ENCODE peak calls at places on chromosome 1, in ten cellular contexts. One of them, this sample, is unnamed.

GRCh38 chr1:229023651-229024295 is 247.1 kb upstream of the RAB4A start:
- DNase-seq in hippocampal formation: no peak
- DNase-seq in activated gamma-delta T cell treated with anti-CD3 and anti-CD28 coated beads, Interleukin-2, amount 50 U/mL, for 16 hours: no peak
- DNase-seq in T-helper 9 cell: no peak
- DNase-seq in A172: no peak
- DNase-seq in IMR-90: no peak
- DNase-seq in HFFc6: no peak
- DNase-seq in heart left ventricle: peak
- DNase-seq in HAP-1: no peak
- DNase-seq in stimulated activated CD4-positive, alpha-beta T cell treated with anti-CD3 and anti-CD28 coated beads, Interleukin-4, amount 100 ng/mL, for 24 hours: no peak
- DNase-seq in this sample: no peak

GRCh38 chr1:226675720-226676357 is 63.2 kb downstream of the ITPKB start:
- DNase-seq in hippocampal formation: no peak
- DNase-seq in activated gamma-delta T cell treated with anti-CD3 and anti-CD28 coated beads, Interleukin-2, amount 50 U/mL, for 16 hours: no peak
- DNase-seq in A172: no peak
- DNase-seq in stimulated activated CD4-positive, alpha-beta T cell treated with anti-CD3 and anti-CD28 coated beads, Interleukin-4, amount 100 ng/mL, for 24 hours: no peak
- DNase-seq in T-helper 9 cell: no peak
- DNase-seq in heart left ventricle: no peak
- DNase-seq in IMR-90: no peak
- DNase-seq in HAP-1: no peak
- DNase-seq in HFFc6: no peak
- DNase-seq in this sample: no peak

GRCh38 chr1:94698341-94698740 is 121.8 kb upstream of the SLC44A3 start:
- DNase-seq in stimulated activated CD4-positive, alpha-beta T cell treated with anti-CD3 and anti-CD28 coated beads, Interleukin-4, amount 100 ng/mL, for 24 hours: no peak
- DNase-seq in T-helper 9 cell: no peak
- DNase-seq in IMR-90: peak
- DNase-seq in heart left ventricle: no peak
- DNase-seq in HAP-1: no peak
- DNase-seq in activated gamma-delta T cell treated with anti-CD3 and anti-CD28 coated beads, Interleukin-2, amount 50 U/mL, for 16 hours: no peak
- DNase-seq in A172: peak
- DNase-seq in hippocampal formation: no peak
- DNase-seq in HFFc6: peak
- DNase-seq in this sample: no peak

GRCh38 chr1:180175806-180176205 is 21.1 kb downstream of the QSOX1 start:
- DNase-seq in activated gamma-delta T cell treated with anti-CD3 and anti-CD28 coated beads, Interleukin-2, amount 50 U/mL, for 16 hours: no peak
- DNase-seq in T-helper 9 cell: no peak
- DNase-seq in IMR-90: no peak
- DNase-seq in heart left ventricle: peak
- DNase-seq in HFFc6: no peak
- DNase-seq in HAP-1: no peak
- DNase-seq in stimulated activated CD4-positive, alpha-beta T cell treated with anti-CD3 and anti-CD28 coated beads, Interleukin-4, amount 100 ng/mL, for 24 hours: no peak
- DNase-seq in hippocampal formation: no peak
- DNase-seq in A172: no peak
- DNase-seq in this sample: no peak

GRCh38 chr1:21239181-21239580 is 51.1 kb downstream of the ECE1 start:
- DNase-seq in T-helper 9 cell: no peak
- DNase-seq in stimulated activated CD4-positive, alpha-beta T cell treated with anti-CD3 and anti-CD28 coated beads, Interleukin-4, amount 100 ng/mL, for 24 hours: no peak
- DNase-seq in HAP-1: no peak
- DNase-seq in activated gamma-delta T cell treated with anti-CD3 and anti-CD28 coated beads, Interleukin-2, amount 50 U/mL, for 16 hours: no peak
- DNase-seq in IMR-90: peak
- DNase-seq in HFFc6: peak
- DNase-seq in hippocampal formation: no peak
- DNase-seq in heart left ventricle: no peak
- DNase-seq in A172: peak
- DNase-seq in this sample: peak

GRCh38 chr1:84122780-84123382 is 21.2 kb upstream of the PRKACB start:
- DNase-seq in HAP-1: peak
- DNase-seq in heart left ventricle: peak
- DNase-seq in T-helper 9 cell: peak
- DNase-seq in activated gamma-delta T cell treated with anti-CD3 and anti-CD28 coated beads, Interleukin-2, amount 50 U/mL, for 16 hours: peak
- DNase-seq in stimulated activated CD4-positive, alpha-beta T cell treated with anti-CD3 and anti-CD28 coated beads, Interleukin-4, amount 100 ng/mL, for 24 hours: peak
- DNase-seq in HFFc6: peak
- DNase-seq in hippocampal formation: peak
- DNase-seq in IMR-90: peak
- DNase-seq in A172: peak
- DNase-seq in this sample: peak

GRCh38 chr1:248187363-248187762 is 9.7 kb upstream of the OR2M3 start:
- DNase-seq in HAP-1: no peak
- DNase-seq in T-helper 9 cell: no peak
- DNase-seq in hippocampal formation: no peak
- DNase-seq in A172: no peak
- DNase-seq in IMR-90: no peak
- DNase-seq in heart left ventricle: no peak
- DNase-seq in HFFc6: no peak
- DNase-seq in activated gamma-delta T cell treated with anti-CD3 and anti-CD28 coated beads, Interleukin-2, amount 50 U/mL, for 16 hours: no peak
- DNase-seq in stimulated activated CD4-positive, alpha-beta T cell treated with anti-CD3 and anti-CD28 coated beads, Interleukin-4, amount 100 ng/mL, for 24 hours: no peak
- DNase-seq in this sample: no peak

GRCh38 chr1:202034149-202034682 is 23.8 kb downstream of the ELF3 start:
- DNase-seq in T-helper 9 cell: no peak
- DNase-seq in stimulated activated CD4-positive, alpha-beta T cell treated with anti-CD3 and anti-CD28 coated beads, Interleukin-4, amount 100 ng/mL, for 24 hours: no peak
- DNase-seq in A172: no peak
- DNase-seq in HFFc6: no peak
- DNase-seq in activated gamma-delta T cell treated with anti-CD3 and anti-CD28 coated beads, Interleukin-2, amount 50 U/mL, for 16 hours: no peak
- DNase-seq in hippocampal formation: no peak
- DNase-seq in IMR-90: no peak
- DNase-seq in HAP-1: no peak
- DNase-seq in heart left ventricle: no peak
- DNase-seq in this sample: no peak

GRCh38 chr1:208781391-208782035 is 537.3 kb upstream of the PLXNA2 start:
- DNase-seq in A172: no peak
- DNase-seq in HFFc6: no peak
- DNase-seq in HAP-1: peak
- DNase-seq in T-helper 9 cell: no peak
- DNase-seq in stimulated activated CD4-positive, alpha-beta T cell treated with anti-CD3 and anti-CD28 coated beads, Interleukin-4, amount 100 ng/mL, for 24 hours: no peak
- DNase-seq in hippocampal formation: no peak
- DNase-seq in heart left ventricle: no peak
- DNase-seq in activated gamma-delta T cell treated with anti-CD3 and anti-CD28 coated beads, Interleukin-2, amount 50 U/mL, for 16 hours: no peak
- DNase-seq in IMR-90: no peak
- DNase-seq in this sample: no peak

GRCh38 chr1:209875510-209875909 is 47.7 kb downstream of the UTP25 start:
- DNase-seq in stimulated activated CD4-positive, alpha-beta T cell treated with anti-CD3 and anti-CD28 coated beads, Interleukin-4, amount 100 ng/mL, for 24 hours: no peak
- DNase-seq in HAP-1: no peak
- DNase-seq in heart left ventricle: no peak
- DNase-seq in hippocampal formation: peak
- DNase-seq in HFFc6: peak
- DNase-seq in IMR-90: peak
- DNase-seq in A172: peak
- DNase-seq in activated gamma-delta T cell treated with anti-CD3 and anti-CD28 coated beads, Interleukin-2, amount 50 U/mL, for 16 hours: no peak
- DNase-seq in T-helper 9 cell: no peak
- DNase-seq in this sample: peak

GRCh38 chr1:88956003-88956402 is 36.4 kb downstream of the KYAT3 start:
- DNase-seq in heart left ventricle: no peak
- DNase-seq in HFFc6: no peak
- DNase-seq in A172: no peak
- DNase-seq in hippocampal formation: no peak
- DNase-seq in IMR-90: no peak
- DNase-seq in T-helper 9 cell: no peak
- DNase-seq in stimulated activated CD4-positive, alpha-beta T cell treated with anti-CD3 and anti-CD28 coated beads, Interleukin-4, amount 100 ng/mL, for 24 hours: no peak
- DNase-seq in activated gamma-delta T cell treated with anti-CD3 and anti-CD28 coated beads, Interleukin-2, amount 50 U/mL, for 16 hours: no peak
- DNase-seq in HAP-1: no peak
- DNase-seq in this sample: no peak

GRCh38 chr1:8116892-8117262 is 90.8 kb upstream of the ERRFI1 start:
- DNase-seq in IMR-90: peak
- DNase-seq in hippocampal formation: no peak
- DNase-seq in HAP-1: peak
- DNase-seq in activated gamma-delta T cell treated with anti-CD3 and anti-CD28 coated beads, Interleukin-2, amount 50 U/mL, for 16 hours: no peak
- DNase-seq in A172: no peak
- DNase-seq in stimulated activated CD4-positive, alpha-beta T cell treated with anti-CD3 and anti-CD28 coated beads, Interleukin-4, amount 100 ng/mL, for 24 hours: no peak
- DNase-seq in T-helper 9 cell: no peak
- DNase-seq in heart left ventricle: peak
- DNase-seq in HFFc6: peak
- DNase-seq in this sample: no peak

GRCh38 chr1:223421025-223421424 is 27.8 kb downstream of the CCDC185 start:
- DNase-seq in T-helper 9 cell: no peak
- DNase-seq in HAP-1: no peak
- DNase-seq in activated gamma-delta T cell treated with anti-CD3 and anti-CD28 coated beads, Interleukin-2, amount 50 U/mL, for 16 hours: no peak
- DNase-seq in heart left ventricle: no peak
- DNase-seq in stimulated activated CD4-positive, alpha-beta T cell treated with anti-CD3 and anti-CD28 coated beads, Interleukin-4, amount 100 ng/mL, for 24 hours: no peak
- DNase-seq in HFFc6: no peak
- DNase-seq in IMR-90: no peak
- DNase-seq in hippocampal formation: no peak
- DNase-seq in A172: no peak
- DNase-seq in this sample: no peak

GRCh38 chr1:230340778-230341546 is 85.2 kb downstream of the PGBD5 start:
- DNase-seq in T-helper 9 cell: no peak
- DNase-seq in IMR-90: no peak
- DNase-seq in HFFc6: no peak
- DNase-seq in activated gamma-delta T cell treated with anti-CD3 and anti-CD28 coated beads, Interleukin-2, amount 50 U/mL, for 16 hours: no peak
- DNase-seq in stimulated activated CD4-positive, alpha-beta T cell treated with anti-CD3 and anti-CD28 coated beads, Interleukin-4, amount 100 ng/mL, for 24 hours: no peak
- DNase-seq in hippocampal formation: no peak
- DNase-seq in heart left ventricle: peak
- DNase-seq in A172: no peak
- DNase-seq in HAP-1: no peak
- DNase-seq in this sample: no peak

GRCh38 chr1:87042127-87042811 is 127.8 kb downstream of the HS2ST1 start:
- DNase-seq in IMR-90: no peak
- DNase-seq in T-helper 9 cell: no peak
- DNase-seq in A172: no peak
- DNase-seq in heart left ventricle: no peak
- DNase-seq in HAP-1: no peak
- DNase-seq in hippocampal formation: no peak
- DNase-seq in HFFc6: no peak
- DNase-seq in stimulated activated CD4-positive, alpha-beta T cell treated with anti-CD3 and anti-CD28 coated beads, Interleukin-4, amount 100 ng/mL, for 24 hours: no peak
- DNase-seq in activated gamma-delta T cell treated with anti-CD3 and anti-CD28 coated beads, Interleukin-2, amount 50 U/mL, for 16 hours: no peak
- DNase-seq in this sample: no peak

GRCh38 chr1:147516157-147516917 is 25.0 kb upstream of the BCL9 start:
- DNase-seq in T-helper 9 cell: no peak
- DNase-seq in activated gamma-delta T cell treated with anti-CD3 and anti-CD28 coated beads, Interleukin-2, amount 50 U/mL, for 16 hours: no peak
- DNase-seq in IMR-90: no peak
- DNase-seq in hippocampal formation: no peak
- DNase-seq in heart left ventricle: no peak
- DNase-seq in A172: no peak
- DNase-seq in HAP-1: no peak
- DNase-seq in stimulated activated CD4-positive, alpha-beta T cell treated with anti-CD3 and anti-CD28 coated beads, Interleukin-4, amount 100 ng/mL, for 24 hours: no peak
- DNase-seq in HFFc6: no peak
- DNase-seq in this sample: no peak

GRCh38 chr1:53346007-53346813 is 18.3 kb upstream of the LRP8 start:
- DNase-seq in activated gamma-delta T cell treated with anti-CD3 and anti-CD28 coated beads, Interleukin-2, amount 50 U/mL, for 16 hours: no peak
- DNase-seq in A172: no peak
- DNase-seq in HFFc6: no peak
- DNase-seq in heart left ventricle: no peak
- DNase-seq in HAP-1: no peak
- DNase-seq in IMR-90: no peak
- DNase-seq in stimulated activated CD4-positive, alpha-beta T cell treated with anti-CD3 and anti-CD28 coated beads, Interleukin-4, amount 100 ng/mL, for 24 hours: no peak
- DNase-seq in hippocampal formation: no peak
- DNase-seq in T-helper 9 cell: no peak
- DNase-seq in this sample: no peak

GRCh38 chr1:227094249-227094966 is 154.3 kb downstream of the COQ8A start:
- DNase-seq in heart left ventricle: no peak
- DNase-seq in IMR-90: no peak
- DNase-seq in activated gamma-delta T cell treated with anti-CD3 and anti-CD28 coated beads, Interleukin-2, amount 50 U/mL, for 16 hours: no peak
- DNase-seq in stimulated activated CD4-positive, alpha-beta T cell treated with anti-CD3 and anti-CD28 coated beads, Interleukin-4, amount 100 ng/mL, for 24 hours: no peak
- DNase-seq in A172: no peak
- DNase-seq in HFFc6: no peak
- DNase-seq in T-helper 9 cell: no peak
- DNase-seq in hippocampal formation: no peak
- DNase-seq in HAP-1: no peak
- DNase-seq in this sample: no peak

GRCh38 chr1:238409947-238410346 is 519.2 kb upstream of the ZP4 start:
- DNase-seq in HFFc6: peak
- DNase-seq in activated gamma-delta T cell treated with anti-CD3 and anti-CD28 coated beads, Interleukin-2, amount 50 U/mL, for 16 hours: no peak
- DNase-seq in HAP-1: no peak
- DNase-seq in T-helper 9 cell: no peak
- DNase-seq in A172: peak
- DNase-seq in heart left ventricle: no peak
- DNase-seq in IMR-90: peak
- DNase-seq in stimulated activated CD4-positive, alpha-beta T cell treated with anti-CD3 and anti-CD28 coated beads, Interleukin-4, amount 100 ng/mL, for 24 hours: no peak
- DNase-seq in hippocampal formation: no peak
- DNase-seq in this sample: peak